ENCODE peak calls at places on chromosomes 6 and 20, in four cellular contexts. S is brain microvascular endothelial cell, X is adrenal gland, U is heart left ventricle. R is an unnamed sample.

GRCh38 chr6:37514377-37514776 is 14.7 kb upstream of the CCDC167 start:
- DNase-seq in S (peak; percentile 60), X (no peak), U (no peak), R (no peak)

GRCh38 chr6:150925655-150925928 is 60.1 kb downstream of the MTHFD1L start:
- DNase-seq in S (no peak), X (no peak), U (no peak), R (no peak)

GRCh38 chr20:43836790-43837189 is 77.9 kb upstream of the TOX2 start:
- DNase-seq in S (no peak), X (no peak), U (no peak), R (no peak)

GRCh38 chr6:41527721-41528408 is 18.3 kb upstream of the FOXP4 start:
- DNase-seq in S (peak; percentile 7), X (peak; percentile 31), U (no peak), R (no peak)

GRCh38 chr6:30645989-30646388 is 944 bp upstream of the C6orf136 start:
- DNase-seq in S (no peak), X (no peak), U (no peak), R (no peak)

GRCh38 chr6:35058041-35058675 is 83.0 kb downstream of the TCP11 start:
- DNase-seq in S (no peak), X (no peak), U (peak; percentile 47), R (no peak)

GRCh38 chr6:162488444-162488843 is 239.1 kb downstream of the PRKN start:
- DNase-seq in S (no peak), X (no peak), U (no peak), R (no peak)

GRCh38 chr6:150711584-150712501 is 112.2 kb downstream of the PLEKHG1 start:
- DNase-seq in S (no peak), X (no peak), U (peak; percentile 48), R (no peak)

GRCh38 chr20:9966966-9967365 is 67.8 kb upstream of the ANKEF1 start:
- DNase-seq in S (no peak), X (no peak), U (no peak), R (no peak)

GRCh38 chr20:38789503-38790209 is 15.8 kb upstream of the PPP1R16B start:
- DNase-seq in S (peak; percentile 12), X (no peak), U (no peak), R (peak; percentile 14)

GRCh38 chr20:50537546-50538201 is 27.5 kb downstream of the PTPN1 start:
- DNase-seq in S (no peak), X (no peak), U (no peak), R (no peak)

GRCh38 chr6:11770546-11771466 is 7.8 kb downstream of the ADTRP start:
- DNase-seq in S (peak; percentile 98), X (peak; percentile 75), U (peak; percentile 89), R (peak; percentile 100)

GRCh38 chr6:42820509-42821340 is 38.9 kb downstream of the BICRAL start:
- DNase-seq in S (no peak), X (no peak), U (peak; percentile 26), R (no peak)

GRCh38 chr6:8579372-8579771 is 144.0 kb upstream of the SLC35B3 start:
- DNase-seq in S (no peak), X (no peak), U (no peak), R (no peak)

GRCh38 chr6:448296-449056 is 56.9 kb downstream of the IRF4 start:
- DNase-seq in S (no peak), X (no peak), U (no peak), R (no peak)

GRCh38 chr20:33261465-33261864 is 21.5 kb upstream of the BPIFB1 start:
- DNase-seq in S (no peak), X (no peak), U (no peak), R (no peak)

GRCh38 chr6:20433929-20434328 is 32.2 kb downstream of the E2F3 start:
- DNase-seq in S (no peak), X (no peak), U (no peak), R (no peak)

GRCh38 chr6:87066449-87067288 is 28.2 kb downstream of the CGA start:
- DNase-seq in S (peak; percentile 49), X (peak; percentile 40), U (peak; percentile 24), R (peak; percentile 18)

GRCh38 chr6:13462380-13463326 is 24.7 kb downstream of the GFOD1 start:
- DNase-seq in S (no peak), X (no peak), U (no peak), R (no peak)

GRCh38 chr6:34964564-34964963 is 75.5 kb downstream of the ANKS1A start:
- DNase-seq in S (no peak), X (no peak), U (peak; percentile 29), R (no peak)

GRCh38 chr20:25226433-25227316 is 21.2 kb upstream of the PYGB start:
- DNase-seq in S (no peak), X (peak; percentile 52), U (peak; percentile 75), R (no peak)

DNA sequence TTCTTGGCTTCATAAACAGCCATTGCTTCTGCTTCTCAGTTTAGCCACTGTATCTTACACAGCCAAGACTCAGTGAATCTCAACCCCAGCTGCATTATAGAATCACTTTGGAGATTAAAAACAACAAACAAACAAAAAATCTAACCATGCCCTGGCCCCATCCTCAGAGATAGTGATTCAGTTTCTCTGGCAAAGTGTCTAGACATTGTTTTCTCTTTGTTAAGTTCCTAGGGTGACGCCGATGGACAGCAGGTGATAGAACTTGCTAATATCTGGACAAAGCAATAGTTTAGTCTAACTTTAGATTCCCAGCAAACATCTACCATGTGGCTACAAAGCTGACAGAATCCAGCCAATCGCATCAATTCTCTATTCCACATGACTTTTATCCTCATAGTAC is 2.9 kb downstream of the ADGRF5 start:
- DNase-seq in S (peak; percentile 49), X (no peak), U (no peak), R (no peak)
- TF ChIP-seq CTCF in S (no peak), X (no peak), U (no peak), R (no peak)

DNA sequence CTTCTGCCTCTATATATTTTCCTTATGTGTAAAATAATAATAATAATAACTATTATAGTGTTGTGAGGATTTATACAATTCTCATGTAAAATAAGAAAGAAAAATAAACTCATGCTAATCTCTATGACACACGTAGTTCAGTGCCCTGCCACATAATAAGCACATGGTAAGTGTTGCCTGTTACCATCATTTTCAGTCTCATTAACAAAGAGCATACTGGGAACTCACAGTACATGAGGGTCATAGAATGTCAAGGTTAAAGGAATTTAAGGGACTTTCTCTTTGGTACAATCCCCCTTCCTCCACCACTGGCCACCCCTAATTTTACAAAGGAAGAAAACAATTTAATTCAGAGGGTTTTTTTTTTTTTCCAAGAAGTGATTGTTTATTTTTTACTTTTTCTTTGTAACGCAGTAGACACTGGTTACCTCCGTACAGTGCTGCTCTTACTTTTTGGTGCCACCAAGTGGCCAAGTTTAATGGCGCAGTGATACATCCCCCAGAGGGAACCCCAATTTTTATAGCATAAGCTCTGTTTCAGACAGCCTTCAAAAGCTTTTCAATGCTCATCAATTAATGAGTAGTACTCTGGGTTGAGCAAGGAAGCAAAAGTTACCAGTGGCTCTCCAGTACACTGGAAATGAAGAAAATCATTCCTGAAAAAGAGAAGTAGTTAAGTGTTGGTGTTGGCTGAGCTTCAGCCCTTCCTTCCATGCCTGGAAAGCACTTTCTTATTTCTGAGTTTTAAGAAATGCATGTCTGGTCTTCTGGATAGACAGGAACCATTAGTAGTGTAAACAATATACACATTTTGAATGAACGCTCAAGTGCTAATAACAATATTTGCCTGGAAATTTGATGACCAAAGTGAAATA is 129.3 kb upstream of the SMLR1 start:
- DNase-seq in S (peak; percentile 73), X (peak; percentile 59), U (peak; percentile 19), R (no peak)
- H3K4me3 ChIP-seq in S (no peak overlapping the region), X (no peak overlapping the region), U (no peak overlapping the region), R (no peak overlapping the region)

GRCh38 chr6:1997702-1998101 is 247.7 kb downstream of the GMDS start:
- DNase-seq in S (no peak), X (no peak), U (no peak), R (no peak)

GRCh38 chr6:2000962-2001361 is 244.4 kb downstream of the GMDS start:
- DNase-seq in S (no peak), X (no peak), U (no peak), R (no peak)

GRCh38 chr6:1993049-1993448 is 252.4 kb downstream of the GMDS start:
- DNase-seq in S (peak; percentile 7), X (no peak), U (no peak), R (no peak)

GRCh38 chr6:1991332-1991878 is 254.0 kb downstream of the GMDS start:
- DNase-seq in S (no peak), X (no peak), U (no peak), R (no peak)

GRCh38 chr6:1995521-1996110 is 249.8 kb downstream of the GMDS start:
- DNase-seq in S (no peak), X (no peak), U (no peak), R (no peak)
- TF ChIP-seq CTCF in S (no peak), X (no peak), U (no peak), R (no peak)

DNA sequence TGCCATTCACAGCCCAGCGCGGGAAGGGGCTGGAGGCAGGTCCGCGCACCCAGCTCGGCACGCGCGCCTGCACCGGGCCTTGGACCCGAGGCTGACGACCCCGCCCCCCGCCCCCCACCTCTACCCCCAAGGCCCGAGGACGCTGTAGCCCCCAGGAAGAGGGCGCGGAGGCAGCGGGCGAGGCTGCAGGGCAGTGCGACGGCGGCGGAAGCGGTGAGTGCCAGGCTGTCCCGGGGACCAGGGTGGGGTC is 1.2 kb downstream of the LIME1 start:
- DNase-seq in S (no peak), X (no peak), U (no peak), R (no peak)
- H3K4me3 ChIP-seq in S (no peak overlapping the region), X (no peak overlapping the region), U (peak overlapping the region; percentile 32), R (peak overlapping the region; percentile 24)

GRCh38 chr6:131062245-131063027 is 609 bp downstream of the EPB41L2 start:
- DNase-seq in S (no peak), X (peak; percentile 23), U (peak; percentile 54), R (no peak)
- TF ChIP-seq CTCF in S (no peak), X (no peak), U (no peak), R (no peak)

GRCh38 chr20:7866279-7866678 is 74.0 kb downstream of the HAO1 start:
- DNase-seq in S (no peak), X (no peak), U (no peak), R (no peak)
- H3K4me3 ChIP-seq in S (peak overlapping the region; percentile 27), X (no peak overlapping the region), U (peak overlapping the region; percentile 15), R (no peak overlapping the region)

GRCh38 chr20:46544576-46544975 is 5.9 kb downstream of the OCSTAMP start:
- DNase-seq in S (no peak), X (no peak), U (no peak), R (no peak)
- TF ChIP-seq CTCF in S (no peak), X (no peak), U (peak; percentile 18), R (no peak)

DNA sequence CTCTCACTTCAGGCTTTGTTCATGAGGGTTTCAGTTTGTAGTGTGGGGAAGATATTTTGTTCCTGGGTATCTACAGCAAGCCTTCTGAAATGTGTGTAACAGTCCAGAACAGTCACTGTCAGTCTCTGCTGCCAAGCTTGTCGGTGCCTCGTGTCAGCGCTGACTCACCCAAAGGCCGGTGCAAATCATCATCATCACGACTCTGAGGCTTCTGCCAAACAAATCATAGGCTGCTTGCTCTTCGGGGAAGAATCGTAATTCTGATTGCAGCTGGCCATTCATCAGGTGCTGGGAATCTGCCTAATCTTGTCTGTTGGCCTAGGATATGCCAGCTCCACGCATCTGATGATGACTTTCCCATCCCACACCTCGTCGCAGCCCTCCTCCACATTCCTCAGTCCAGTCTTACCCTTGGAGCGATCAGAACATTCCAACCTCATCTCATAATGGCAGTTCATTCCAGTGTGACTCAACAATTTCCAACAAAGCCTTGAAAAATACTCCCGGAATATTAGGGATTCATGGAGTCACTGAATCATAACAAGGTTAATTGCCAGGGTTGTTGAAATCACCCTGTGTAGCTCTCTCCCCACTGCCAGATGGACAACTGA is 40.9 kb downstream of the ALDH8A1 start:
- DNase-seq in S (peak; percentile 99), X (peak; percentile 91), U (peak; percentile 54), R (peak; percentile 81)
- H3K4me3 ChIP-seq in S (peak overlapping the region; percentile 33), X (no peak overlapping the region), U (peak overlapping the region; percentile 16), R (peak overlapping the region; percentile 26)